ENCODE peak calls at places on chromosomes 5 and 9, in ten cellular contexts. W is GM03348, I is GM23248, L is occipital lobe, A is cardiac muscle cell, H is NCI-H1105, N is neuronal stem cell, B is neural progenitor cell, G is Peyer's patch, E is B cell. M is an unnamed sample.

GRCh38 chr9:136409557-136410455 is 608 bp downstream of the ENTR1 start:
- DNase-seq in B (peak), W (peak), A (peak), H (peak), G (no peak), E (peak), N (no peak), I (peak), L (peak), M (peak)

GRCh38 chr5:142720561-142721275 is 34.8 kb upstream of the FGF1 start:
- DNase-seq in G (peak), I (no peak), A (peak), B (no peak), N (no peak), H (peak), E (no peak), L (peak), W (no peak), M (peak)

GRCh38 chr5:109852371-109853160 is 162.8 kb downstream of the MAN2A1 start:
- DNase-seq in I (peak), N (no peak), W (peak), A (peak), H (no peak), B (no peak), G (no peak), L (no peak), E (no peak), M (no peak)

GRCh38 chr9:120464176-120464575 is 115.8 kb downstream of the CDK5RAP2 start:
- DNase-seq in L (no peak), E (no peak), N (no peak), B (no peak), H (no peak), W (no peak), I (peak), A (no peak), G (no peak), M (no peak)

GRCh38 chr9:71607571-71607970 is 160.7 kb downstream of the CEMIP2 start:
- DNase-seq in A (peak), I (peak), H (no peak), B (no peak), E (no peak), N (no peak), L (no peak), W (peak), G (no peak), M (no peak)

GRCh38 chr9:136022731-136023400 is 61.7 kb upstream of the UBAC1 start:
- DNase-seq in I (no peak), E (no peak), H (no peak), B (no peak), G (no peak), N (no peak), A (no peak), W (no peak), L (no peak), M (no peak)

GRCh38 chr5:108315829-108316228 is 66.1 kb downstream of the FBXL17 start:
- DNase-seq in L (no peak), W (no peak), A (no peak), B (no peak), E (no peak), H (no peak), I (peak), N (no peak), G (no peak), M (no peak)

GRCh38 chr9:33239922-33240321 is at the start of gene SPINK4:
- DNase-seq in N (no peak), L (no peak), W (no peak), G (peak), E (no peak), A (peak), B (no peak), I (no peak), H (no peak), M (no peak)

GRCh38 chr9:75230469-75230868 is 142.2 kb downstream of the OSTF1 start:
- DNase-seq in G (no peak), W (no peak), I (no peak), N (no peak), A (no peak), L (no peak), H (no peak), B (no peak), E (no peak), M (no peak)

GRCh38 chr9:127366594-127366993 is 30.4 kb upstream of the SLC2A8 start:
- DNase-seq in I (no peak), B (no peak), G (no peak), L (peak), W (no peak), N (no peak), H (no peak), E (no peak), A (no peak), M (no peak)

GRCh38 chr5:160083012-160083436 is 36.2 kb downstream of the PWWP2A start:
- DNase-seq in N (no peak), L (no peak), I (peak), B (no peak), G (no peak), W (peak), A (peak), H (no peak), E (no peak), M (no peak)

GRCh38 chr9:122158202-122158601 is 1.4 kb downstream of the NDUFA8 start:
- DNase-seq in G (no peak), I (peak), A (peak), L (no peak), W (peak), E (peak), H (no peak), B (peak), N (no peak), M (peak)

GRCh38 chr5:150001660-150002493 is 1.3 kb downstream of the HMGXB3 start:
- DNase-seq in B (peak), W (peak), E (peak), N (peak), G (no peak), A (peak), I (peak), H (no peak), L (no peak), M (peak)

GRCh38 chr9:129866373-129867137 is 31.3 kb downstream of the USP20 start:
- DNase-seq in I (no peak), E (no peak), H (no peak), B (no peak), N (no peak), G (no peak), L (no peak), A (no peak), W (no peak), M (no peak)

GRCh38 chr9:130728721-130729120 is 35.1 kb downstream of the EXOSC2 start:
- DNase-seq in W (no peak), E (no peak), A (peak), B (no peak), H (no peak), I (peak), G (no peak), L (no peak), N (no peak), M (no peak)

GRCh38 chr9:9612270-9612669 is 1000.5 kb downstream of the PTPRD start:
- DNase-seq in H (peak), B (no peak), A (no peak), W (no peak), L (no peak), I (no peak), E (peak), G (no peak), N (no peak), M (peak)

GRCh38 chr5:1028481-1029269 is 20.1 kb downstream of the NKD2 start:
- DNase-seq in N (no peak), E (no peak), A (no peak), L (no peak), B (no peak), W (no peak), I (no peak), H (no peak), G (no peak), M (no peak)

GRCh38 chr9:127437497-127438264 is 13.5 kb downstream of the ZNF79 start:
- DNase-seq in L (no peak), G (no peak), H (no peak), I (no peak), B (no peak), W (no peak), N (no peak), E (no peak), A (no peak), M (no peak)

GRCh38 chr5:14581333-14581890 is at the start of gene OTULINL:
- DNase-seq in A (peak), I (peak), W (peak), N (peak), E (peak), B (peak), H (peak), G (peak), L (peak), M (peak)

GRCh38 chr9:23774266-23774665 is 51.8 kb downstream of the ELAVL2 start:
- DNase-seq in L (no peak), W (no peak), E (no peak), A (no peak), H (no peak), B (no peak), I (peak), N (no peak), G (no peak), M (no peak)

GRCh38 chr5:162067138-162067537 is 435 bp upstream of the GABRG2 start:
- DNase-seq in A (no peak), W (no peak), H (no peak), E (no peak), I (no peak), N (no peak), L (no peak), G (no peak), B (no peak), M (no peak)

GRCh38 chr5:124474821-124475220 is 271.6 kb downstream of the ZNF608 start:
- DNase-seq in E (no peak), L (no peak), G (no peak), N (no peak), B (no peak), A (peak), W (no peak), H (no peak), I (peak), M (no peak)

GRCh38 chr5:11904270-11904906 is at the start of gene CTNND2:
- DNase-seq in N (peak), H (peak), W (peak), I (peak), G (no peak), E (no peak), B (peak), L (peak), A (peak), M (peak)

GRCh38 chr9:4955836-4956235 is 29.2 kb upstream of the JAK2 start:
- DNase-seq in E (no peak), L (no peak), A (peak), H (no peak), N (no peak), I (peak), B (no peak), G (no peak), W (peak), M (no peak)

M was measured in mucosa of descending colon.